ENCODE peak calls at places on chromosomes 7 and 10, in four cellular contexts. H, Q, O and F are unnamed samples.

GRCh38 chr10:101080933-101081546 is 19.3 kb downstream of the KAZALD1 start:
- DNase-seq in H (no peak), Q (no peak), O (no peak), F (no peak)

GRCh38 chr7:5183155-5183554 is 6.9 kb upstream of the WIPI2 start:
- DNase-seq in H (no peak), Q (no peak), O (no peak), F (peak; percentile 84)

GRCh38 chr7:85025312-85025756 is 161.5 kb downstream of the SEMA3D start:
- DNase-seq in H (no peak), Q (peak; percentile 22), O (no peak), F (peak; percentile 91)

GRCh38 chr10:117441812-117442443 is 66.7 kb upstream of the PDZD8 start:
- DNase-seq in H (no peak), Q (no peak), O (no peak), F (no peak)

GRCh38 chr7:51043461-51043860 is 260.8 kb upstream of the GRB10 start:
- DNase-seq in H (no peak), Q (no peak), O (no peak), F (no peak)

GRCh38 chr10:43201545-43202131 is 63.4 kb downstream of the CSGALNACT2 start:
- DNase-seq in H (peak; percentile 12), Q (peak; percentile 17), O (peak; percentile 16), F (no peak)

GRCh38 chr10:5317547-5318107 is 47.1 kb upstream of the UCN3 start:
- DNase-seq in H (no peak), Q (no peak), O (no peak), F (no peak)

GRCh38 chr7:50264908-50265307 is 39.6 kb upstream of the IKZF1 start:
- DNase-seq in H (no peak), Q (no peak), O (no peak), F (no peak)

GRCh38 chr7:73437699-73438416 is 4.3 kb downstream of the FZD9 start:
- DNase-seq in H (no peak), Q (no peak), O (peak; percentile 57), F (no peak)

GRCh38 chr7:82164813-82165212 is 278.8 kb downstream of the CACNA2D1 start:
- DNase-seq in H (no peak), Q (peak; percentile 24), O (peak; percentile 21), F (no peak)

GRCh38 chr7:55078465-55079372 is 59.9 kb downstream of the EGFR start:
- DNase-seq in H (no peak), Q (no peak), O (no peak), F (no peak)

GRCh38 chr10:103739039-103739764 is 116.2 kb downstream of the SH3PXD2A start:
- DNase-seq in H (peak; percentile 85), Q (peak; percentile 53), O (no peak), F (no peak)

GRCh38 chr7:55250313-55250712 is 114.8 kb upstream of the LANCL2 start:
- DNase-seq in H (no peak), Q (no peak), O (peak; percentile 66), F (no peak)

GRCh38 chr7:69714886-69715571 is 116.8 kb downstream of the AUTS2 start:
- DNase-seq in H (no peak), Q (no peak), O (no peak), F (no peak)

GRCh38 chr7:69457912-69458491 is 140.3 kb upstream of the AUTS2 start:
- DNase-seq in H (no peak), Q (peak; percentile 84), O (no peak), F (peak; percentile 7)

GRCh38 chr10:47287365-47287802 is 12.6 kb upstream of the GDF10 start:
- DNase-seq in H (no peak), Q (peak; percentile 51), O (peak; percentile 50), F (no peak)

GRCh38 chr10:122140477-122140902 is 130.6 kb upstream of the BTBD16 start:
- DNase-seq in H (no peak), Q (no peak), O (peak; percentile 50), F (peak; percentile 86)

GRCh38 chr10:122141821-122142651 is 129.1 kb upstream of the BTBD16 start:
- DNase-seq in H (no peak), Q (no peak), O (no peak), F (peak; percentile 58)

GRCh38 chr10:122142652-122143237 is 128.4 kb upstream of the BTBD16 start:
- DNase-seq in H (no peak), Q (no peak), O (peak; percentile 73), F (peak; percentile 66)

GRCh38 chr10:122139627-122140151 is 131.4 kb upstream of the BTBD16 start:
- DNase-seq in H (peak; percentile 54), Q (peak; percentile 73), O (peak; percentile 84), F (no peak)

GRCh38 chr10:122140941-122141623 is 130.0 kb upstream of the BTBD16 start:
- DNase-seq in H (peak; percentile 94), Q (peak; percentile 90), O (no peak), F (peak; percentile 89)
- TF ChIP-seq CTCF in H (no peak), Q (no peak), O (no peak), F (no peak)

GRCh38 chr7:71925663-71926062 is 486.5 kb downstream of the CALN1 start:
- DNase-seq in H (no peak), Q (no peak), O (peak; percentile 16), F (no peak)
- TF ChIP-seq CTCF in H (no peak), Q (no peak), O (no peak), F (no peak)

DNA sequence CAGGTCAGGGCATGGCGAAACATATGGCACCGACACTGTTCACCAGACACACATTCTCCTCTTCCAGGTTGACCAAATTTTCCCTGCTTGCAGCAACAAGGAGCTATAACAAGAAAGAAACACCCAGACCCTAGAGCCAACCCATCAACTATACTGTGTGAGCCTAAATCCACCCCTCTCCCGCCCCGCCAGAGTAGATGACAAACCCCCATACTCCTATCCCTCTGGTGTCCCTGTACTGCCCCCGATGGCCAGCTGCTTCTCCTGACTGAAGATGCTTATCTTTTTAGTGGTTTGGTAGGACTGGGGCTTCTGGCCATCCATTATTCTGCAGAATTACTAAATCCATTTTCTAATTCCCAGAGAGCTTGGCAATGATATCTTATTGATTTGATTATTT is 70.1 kb upstream of the EEPD1 start:
- DNase-seq in H (no peak), Q (no peak), O (peak; percentile 70), F (no peak)
- TF ChIP-seq CTCF in H (no peak), Q (no peak), O (peak; percentile 36), F (no peak)

GRCh38 chr10:122669842-122670241 is 29.8 kb downstream of the C10orf120 start:
- DNase-seq in H (no peak), Q (no peak), O (no peak), F (no peak)
- TF ChIP-seq CTCF in H (no peak), Q (no peak), O (no peak), F (no peak)